ENCODE peak calls at places on chromosomes 7 and 10, in five cellular contexts. W, Z, Q, D and N are unnamed samples.

GRCh38 chr7:5596896-5597246 is 173.2 kb upstream of the TNRC18 start:
- DNase-seq in Z (no peak), Q (no peak), W (no peak), D (no peak), N (no peak)

GRCh38 chr7:117698018-117698417 is 175.2 kb downstream of the CTTNBP2 start:
- DNase-seq in W (no peak), Q (peak; percentile 36), D (no peak), Z (no peak), N (no peak)

GRCh38 chr10:15789793-15790525 is 70.2 kb upstream of the ITGA8 start:
- DNase-seq in W (no peak), D (peak; percentile 87), Z (peak; percentile 41), Q (no peak), N (no peak)

GRCh38 chr7:38561166-38561565 is 70.0 kb downstream of the AMPH start:
- DNase-seq in Q (no peak), W (no peak), D (no peak), Z (peak; percentile 84), N (no peak)

GRCh38 chr7:131502810-131503545 is 53.5 kb downstream of the PODXL start:
- DNase-seq in Q (no peak), Z (no peak), W (no peak), D (peak; percentile 57), N (no peak)

GRCh38 chr7:14377646-14378266 is 388.3 kb upstream of the ETV1 start:
- DNase-seq in D (peak; percentile 84), Q (no peak), W (no peak), Z (no peak), N (no peak)

GRCh38 chr10:36182059-36182654 is 540.1 kb upstream of the FZD8 start:
- DNase-seq in W (no peak), D (peak; percentile 65), Z (no peak), Q (peak; percentile 26), N (no peak)

GRCh38 chr10:103916254-103916653 is 1.7 kb downstream of the STN1 start:
- DNase-seq in Q (no peak), D (peak; percentile 50), W (no peak), Z (peak; percentile 11), N (no peak)

GRCh38 chr10:68046642-68047041 is 28.4 kb downstream of the HERC4 start:
- DNase-seq in D (no peak), W (no peak), Q (no peak), Z (no peak), N (no peak)

GRCh38 chr10:15624405-15625191 is 95.1 kb downstream of the ITGA8 start:
- DNase-seq in W (no peak), Q (no peak), D (peak; percentile 56), Z (no peak), N (no peak)

GRCh38 chr7:133207687-133208086 is 45.2 kb upstream of the EXOC4 start:
- DNase-seq in Q (peak; percentile 40), D (peak; percentile 25), W (no peak), Z (no peak), N (no peak)

GRCh38 chr7:8353991-8354390 is 79.4 kb upstream of the NXPH1 start:
- DNase-seq in Q (no peak), D (no peak), W (no peak), Z (no peak), N (no peak)

GRCh38 chr10:131822013-131822693 is 78.7 kb upstream of the PPP2R2D start:
- DNase-seq in W (no peak), Z (no peak), Q (no peak), D (no peak), N (no peak)

GRCh38 chr7:136588216-136588615 is 280.2 kb upstream of the CHRM2 start:
- DNase-seq in W (no peak), D (no peak), Z (no peak), Q (no peak), N (no peak)

GRCh38 chr10:122121059-122121458 is 132.1 kb downstream of the TACC2 start:
- DNase-seq in Q (no peak), W (peak; percentile 81), Z (no peak), D (no peak), N (no peak)

GRCh38 chr7:104089622-104090021 is 100.2 kb upstream of the RELN start:
- DNase-seq in Z (no peak), D (no peak), W (no peak), Q (no peak), N (no peak)

GRCh38 chr7:131521651-131522163 is 34.7 kb downstream of the PODXL start:
- DNase-seq in Z (no peak), Q (peak; percentile 67), W (peak; percentile 61), D (no peak), N (no peak)

GRCh38 chr7:51350195-51350896 is 33.7 kb upstream of the COBL start:
- DNase-seq in D (peak; percentile 19), W (peak; percentile 34), Z (peak; percentile 15), Q (peak; percentile 69), N (no peak)

GRCh38 chr7:71131256-71131752 is 640 bp upstream of the GALNT17 start:
- DNase-seq in W (no peak), Z (peak; percentile 2), Q (no peak), D (peak; percentile 11), N (no peak)

GRCh38 chr10:69254877-69255276 is 23.4 kb upstream of the HK1 start:
- DNase-seq in D (no peak), W (no peak), Z (no peak), Q (no peak), N (no peak)

GRCh38 chr10:74926791-74927585 is 100.6 kb downstream of the KAT6B start:
- DNase-seq in D (no peak), Z (peak; percentile 64), Q (no peak), W (no peak), N (no peak)

GRCh38 chr7:22610871-22611757 is 111.1 kb upstream of the STEAP1B start:
- DNase-seq in W (no peak), Q (no peak), D (no peak), Z (no peak), N (no peak)

GRCh38 chr7:130884437-130885417 is 150.7 kb upstream of the KLF14 start:
- DNase-seq in W (no peak), Q (peak; percentile 82), D (peak; percentile 49), Z (peak; percentile 55), N (no peak)

GRCh38 chr10:101234333-101234732 is 5.1 kb upstream of the LBX1 start:
- DNase-seq in Z (no peak), D (no peak), W (no peak), Q (no peak), N (no peak)

GRCh38 chr10:118444016-118444415 is 101.9 kb upstream of the FAM204A start:
- DNase-seq in W (no peak), Q (no peak), D (no peak), Z (no peak), N (no peak)

GRCh38 chr10:122142652-122143237 is 128.4 kb upstream of the BTBD16 start:
- DNase-seq in W (no peak), D (peak; percentile 10), Z (no peak), Q (no peak), N (no peak)

GRCh38 chr7:44700322-44700721 is 48.3 kb upstream of the ZMIZ2 start:
- DNase-seq in D (no peak), Q (no peak), W (no peak), Z (no peak), N (no peak)

GRCh38 chr7:26850193-26850651 is 14.2 kb downstream of the SKAP2 start:
- DNase-seq in Z (peak; percentile 54), D (no peak), W (no peak), Q (no peak), N (no peak)

GRCh38 chr10:61408065-61408464 is 45.1 kb downstream of the TMEM26 start:
- DNase-seq in Z (no peak), Q (no peak), D (no peak), W (no peak), N (no peak)

GRCh38 chr10:14474656-14475055 is 143.9 kb upstream of the FRMD4A start:
- DNase-seq in W (no peak), D (peak; percentile 9), Z (no peak), Q (no peak), N (no peak)
- TF ChIP-seq CTCF in W (no peak), D (no peak), Z (no peak), Q (no peak), N (no peak)

DNA sequence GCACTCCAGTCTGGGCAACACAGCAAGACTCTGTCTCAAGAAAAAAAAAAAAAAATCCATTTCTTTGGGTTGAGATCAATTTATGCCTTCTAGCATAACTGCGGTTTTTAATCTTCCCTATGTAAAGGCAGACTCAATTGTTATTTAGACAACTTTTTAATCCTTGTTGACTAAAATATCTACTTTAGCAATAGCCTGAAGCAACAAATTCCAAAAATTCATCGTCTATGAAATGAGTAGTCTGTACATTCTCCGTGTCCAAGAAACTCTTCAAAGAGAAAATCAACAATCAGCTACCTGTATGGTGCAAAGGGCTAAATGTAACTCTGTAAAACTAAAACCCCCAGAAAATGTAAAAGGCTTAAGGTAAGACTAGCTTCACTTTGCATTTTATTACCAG is 22.8 kb downstream of the LAMB1 start:
- DNase-seq in D (no peak), Z (no peak), W (no peak), Q (no peak), N (no peak)
- H3K27ac ChIP-seq in D (no peak overlapping the region), Z (no peak overlapping the region), W (no peak overlapping the region), Q (no peak overlapping the region), N (no peak overlapping the region)

GRCh38 chr7:68176974-68177373 is 1180.3 kb downstream of the TYW1 start:
- DNase-seq in Z (peak; percentile 2), W (peak; percentile 41), D (peak; percentile 79), Q (peak; percentile 84), N (no peak)
- TF ChIP-seq CTCF in Z (peak; percentile 6), W (peak; percentile 15), D (peak; percentile 66), Q (peak; percentile 76), N (no peak)

DNA sequence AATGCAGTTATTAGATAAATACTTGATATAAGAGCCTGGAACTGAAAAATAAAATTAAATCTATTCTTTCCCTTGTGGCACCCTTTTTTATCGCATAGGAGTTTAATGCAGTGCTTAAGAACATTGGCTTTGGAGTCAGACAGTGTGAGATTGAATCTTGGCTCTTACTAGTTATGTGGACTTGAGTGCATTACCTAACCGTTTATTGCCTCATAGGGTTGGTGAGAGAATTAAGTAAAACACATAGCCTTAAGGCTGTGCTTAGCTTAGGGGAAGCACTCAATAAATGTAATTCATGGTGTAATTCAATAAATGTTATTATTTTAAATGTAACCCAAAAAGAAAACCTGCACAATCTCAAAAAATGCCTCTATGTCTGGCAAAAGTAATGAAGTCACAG is 2.6 kb downstream of the STK17A start:
- DNase-seq in Q (no peak), Z (peak; percentile 68), W (no peak), D (peak; percentile 90), N (no peak)
- H3K27ac ChIP-seq in Q (no peak overlapping the region), Z (peak overlapping the region; percentile 98), W (no peak overlapping the region), D (no peak overlapping the region), N (peak overlapping the region; percentile 81)

DNA sequence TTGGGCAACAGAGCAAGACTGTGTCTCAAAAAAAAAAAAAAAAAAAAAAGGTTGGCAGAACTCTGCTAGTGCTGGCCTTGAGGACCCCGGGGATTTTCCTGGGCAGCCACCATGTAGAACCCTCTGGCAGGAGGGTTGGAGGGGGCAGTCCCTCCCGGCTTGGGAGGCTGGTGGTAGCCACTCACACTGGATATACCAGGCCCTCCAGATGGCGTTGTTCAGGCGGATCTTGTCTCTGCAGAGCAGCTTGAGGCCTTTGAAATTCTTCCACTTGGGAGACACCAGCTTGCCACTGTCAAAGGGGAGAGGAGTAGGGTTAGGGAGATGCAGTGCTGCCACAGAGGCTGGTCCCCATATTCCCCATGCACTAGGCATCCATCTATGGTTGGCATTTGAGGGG is 8.4 kb downstream of the MLXIPL start:
- DNase-seq in Q (peak; percentile 63), W (no peak), Z (no peak), D (peak; percentile 32), N (no peak)
- TF ChIP-seq CTCF in Q (peak; percentile 16), W (no peak), Z (no peak), D (no peak), N (no peak)